ENCODE peak calls at places on chromosomes 7 and 10, in eight cellular contexts. One of them, this sample, is unnamed.
A peak's percentile ranks its signal among the peaks of the same experiment; 100 is the strongest.

GRCh38 chr7:106092204-106092603 is 19.9 kb downstream of the SYPL1 start:
- DNase-seq in endothelial cell: no peak
- DNase-seq in lower lobe of right lung: no peak
- DNase-seq in cardiac fibroblast: no peak
- DNase-seq in prostate gland: no peak
- DNase-seq in kidney: no peak
- DNase-seq in H9: no peak
- DNase-seq in natural killer cell: no peak
- DNase-seq in this sample: no peak

GRCh38 chr10:80459047-80459865 is 5.1 kb downstream of the TSPAN14 start:
- DNase-seq in endothelial cell: no peak
- DNase-seq in lower lobe of right lung: peak; percentile 90
- DNase-seq in kidney: peak; percentile 82
- DNase-seq in prostate gland: peak; percentile 48
- DNase-seq in natural killer cell: no peak
- DNase-seq in cardiac fibroblast: peak; percentile 75
- DNase-seq in H9: peak; percentile 43
- DNase-seq in this sample: peak; percentile 47

GRCh38 chr10:71089162-71089561 is 123.2 kb upstream of the UNC5B start:
- DNase-seq in H9: no peak
- DNase-seq in cardiac fibroblast: no peak
- DNase-seq in lower lobe of right lung: no peak
- DNase-seq in natural killer cell: no peak
- DNase-seq in prostate gland: peak; percentile 1
- DNase-seq in kidney: no peak
- DNase-seq in endothelial cell: no peak
- DNase-seq in this sample: no peak

GRCh38 chr7:85773116-85773783 is 586.4 kb upstream of the SEMA3D start:
- DNase-seq in kidney: no peak
- DNase-seq in prostate gland: no peak
- DNase-seq in cardiac fibroblast: peak; percentile 58
- DNase-seq in endothelial cell: no peak
- DNase-seq in lower lobe of right lung: no peak
- DNase-seq in H9: no peak
- DNase-seq in natural killer cell: no peak
- DNase-seq in this sample: no peak

GRCh38 chr7:1851731-1852531 is 181.9 kb downstream of the ELFN1 start:
- DNase-seq in kidney: peak; percentile 61
- DNase-seq in natural killer cell: no peak
- DNase-seq in H9: no peak
- DNase-seq in cardiac fibroblast: no peak
- DNase-seq in endothelial cell: no peak
- DNase-seq in lower lobe of right lung: peak; percentile 37
- DNase-seq in prostate gland: no peak
- DNase-seq in this sample: no peak

GRCh38 chr7:138565451-138566114 is 105.5 kb downstream of the TRIM24 start:
- DNase-seq in cardiac fibroblast: peak; percentile 91
- DNase-seq in prostate gland: no peak
- DNase-seq in lower lobe of right lung: no peak
- DNase-seq in H9: peak; percentile 41
- DNase-seq in endothelial cell: no peak
- DNase-seq in kidney: no peak
- DNase-seq in natural killer cell: no peak
- DNase-seq in this sample: no peak

GRCh38 chr7:36227223-36227622 is 74.2 kb downstream of the EEPD1 start:
- DNase-seq in H9: no peak
- DNase-seq in kidney: no peak
- DNase-seq in natural killer cell: no peak
- DNase-seq in prostate gland: peak; percentile 46
- DNase-seq in endothelial cell: no peak
- DNase-seq in cardiac fibroblast: peak; percentile 62
- DNase-seq in lower lobe of right lung: no peak
- DNase-seq in this sample: peak; percentile 40

GRCh38 chr7:103962070-103962469 is 27.4 kb downstream of the RELN start:
- DNase-seq in cardiac fibroblast: no peak
- DNase-seq in H9: no peak
- DNase-seq in prostate gland: no peak
- DNase-seq in lower lobe of right lung: no peak
- DNase-seq in natural killer cell: no peak
- DNase-seq in kidney: no peak
- DNase-seq in endothelial cell: no peak
- DNase-seq in this sample: no peak

GRCh38 chr10:70912556-70912955 is 24.2 kb upstream of the PCBD1 start:
- DNase-seq in natural killer cell: no peak
- DNase-seq in cardiac fibroblast: no peak
- DNase-seq in kidney: peak; percentile 16
- DNase-seq in prostate gland: no peak
- DNase-seq in H9: no peak
- DNase-seq in endothelial cell: no peak
- DNase-seq in lower lobe of right lung: peak; percentile 20
- DNase-seq in this sample: no peak

GRCh38 chr10:77911535-77912123 is 14.9 kb downstream of the DLG5 start:
- DNase-seq in lower lobe of right lung: no peak
- DNase-seq in endothelial cell: no peak
- DNase-seq in cardiac fibroblast: peak; percentile 66
- DNase-seq in prostate gland: no peak
- DNase-seq in natural killer cell: no peak
- DNase-seq in H9: no peak
- DNase-seq in kidney: no peak
- DNase-seq in this sample: peak; percentile 61

GRCh38 chr10:60789340-60789739 is 11.1 kb downstream of the CDK1 start:
- DNase-seq in prostate gland: no peak
- DNase-seq in H9: no peak
- DNase-seq in kidney: no peak
- DNase-seq in lower lobe of right lung: no peak
- DNase-seq in natural killer cell: no peak
- DNase-seq in endothelial cell: no peak
- DNase-seq in cardiac fibroblast: no peak
- DNase-seq in this sample: no peak

GRCh38 chr7:105673367-105674188 is 92.3 kb upstream of the EFCAB10 start:
- DNase-seq in prostate gland: peak; percentile 79
- DNase-seq in kidney: no peak
- DNase-seq in natural killer cell: no peak
- DNase-seq in H9: no peak
- DNase-seq in endothelial cell: no peak
- DNase-seq in cardiac fibroblast: no peak
- DNase-seq in lower lobe of right lung: peak; percentile 79
- DNase-seq in this sample: peak; percentile 81

DNA sequence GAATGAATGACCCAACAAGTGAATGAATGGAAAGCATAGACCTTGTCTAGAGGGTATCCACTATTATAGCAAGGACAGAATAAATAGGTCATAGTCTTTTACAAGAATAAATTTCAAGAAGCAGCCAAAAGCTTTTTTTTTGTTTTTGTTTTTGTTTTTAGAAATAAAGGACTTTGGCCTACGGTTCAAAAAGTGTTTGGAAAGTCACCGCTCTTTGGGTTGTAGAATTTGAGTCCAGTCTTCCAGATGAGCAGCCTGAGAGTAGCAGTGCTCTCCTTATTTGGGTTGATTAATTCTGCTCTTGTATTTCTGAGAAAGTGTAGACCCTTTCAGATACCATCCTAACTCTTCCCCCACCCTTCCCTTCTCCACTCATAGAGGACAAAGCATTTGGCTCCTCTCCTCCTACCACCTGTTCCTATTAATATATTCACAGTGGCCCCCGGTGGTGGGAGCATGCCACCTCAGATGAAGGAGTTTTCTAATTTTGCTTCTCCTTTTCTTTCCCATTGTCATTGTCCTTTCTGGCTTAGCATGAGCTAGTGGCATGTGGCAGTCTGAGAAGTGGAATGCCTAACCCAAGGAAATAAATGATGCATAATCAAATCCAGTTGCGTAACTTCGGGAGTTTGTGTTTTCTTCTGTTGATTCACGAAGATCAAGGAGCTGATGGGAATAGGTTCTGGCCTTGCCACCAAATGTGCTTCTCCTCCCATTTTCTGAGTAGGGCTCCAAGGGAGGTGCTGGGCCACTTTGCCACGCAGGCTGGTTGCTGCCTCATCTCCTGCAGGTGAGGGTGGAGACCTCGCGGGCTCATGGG is 114.7 kb downstream of the CHN2 start:
- DNase-seq in lower lobe of right lung: no peak
- DNase-seq in kidney: no peak
- DNase-seq in natural killer cell: no peak
- DNase-seq in endothelial cell: no peak
- DNase-seq in cardiac fibroblast: no peak
- DNase-seq in H9: no peak
- DNase-seq in prostate gland: no peak
- DNase-seq in this sample: no peak
- TF ChIP-seq CTCF in lower lobe of right lung: no peak
- TF ChIP-seq CTCF in kidney: no peak
- TF ChIP-seq CTCF in natural killer cell: no peak
- TF ChIP-seq CTCF in endothelial cell: peak; percentile 23
- TF ChIP-seq CTCF in cardiac fibroblast: peak; percentile 6
- TF ChIP-seq CTCF in H9: peak; percentile 49
- TF ChIP-seq CTCF in prostate gland: no peak
- TF ChIP-seq CTCF in this sample: no peak

GRCh38 chr7:51316262-51316665 is 345 bp downstream of the COBL start:
- DNase-seq in prostate gland: peak; percentile 32
- DNase-seq in cardiac fibroblast: no peak
- DNase-seq in endothelial cell: peak; percentile 18
- DNase-seq in H9: peak; percentile 59
- DNase-seq in lower lobe of right lung: peak; percentile 71
- DNase-seq in natural killer cell: no peak
- DNase-seq in kidney: peak; percentile 86
- DNase-seq in this sample: peak; percentile 77
- TF ChIP-seq CTCF in prostate gland: peak; percentile 52
- TF ChIP-seq CTCF in cardiac fibroblast: no peak
- TF ChIP-seq CTCF in endothelial cell: no peak
- TF ChIP-seq CTCF in H9: peak; percentile 19
- TF ChIP-seq CTCF in lower lobe of right lung: peak; percentile 13
- TF ChIP-seq CTCF in natural killer cell: no peak
- TF ChIP-seq CTCF in kidney: no peak
- TF ChIP-seq CTCF in this sample: peak; percentile 63

GRCh38 chr7:151167197-151167911 is at the start of gene GBX1:
- DNase-seq in H9: peak; percentile 59
- DNase-seq in kidney: no peak
- DNase-seq in natural killer cell: no peak
- DNase-seq in lower lobe of right lung: peak; percentile 52
- DNase-seq in cardiac fibroblast: no peak
- DNase-seq in prostate gland: no peak
- DNase-seq in endothelial cell: peak; percentile 59
- DNase-seq in this sample: no peak

GRCh38 chr7:151172273-151173141 is 5.0 kb upstream of the GBX1 start:
- DNase-seq in H9: peak; percentile 83
- DNase-seq in kidney: peak; percentile 92
- DNase-seq in prostate gland: peak; percentile 63
- DNase-seq in natural killer cell: peak; percentile 81
- DNase-seq in lower lobe of right lung: peak; percentile 88
- DNase-seq in endothelial cell: peak; percentile 90
- DNase-seq in cardiac fibroblast: peak; percentile 73
- DNase-seq in this sample: peak; percentile 71

GRCh38 chr7:151168787-151169162 is 1.3 kb upstream of the GBX1 start:
- DNase-seq in H9: no peak
- DNase-seq in prostate gland: no peak
- DNase-seq in kidney: no peak
- DNase-seq in cardiac fibroblast: no peak
- DNase-seq in natural killer cell: no peak
- DNase-seq in lower lobe of right lung: no peak
- DNase-seq in endothelial cell: no peak
- DNase-seq in this sample: no peak

GRCh38 chr7:151166629-151167196 is 781 bp downstream of the GBX1 start:
- DNase-seq in H9: no peak
- DNase-seq in cardiac fibroblast: no peak
- DNase-seq in endothelial cell: no peak
- DNase-seq in natural killer cell: no peak
- DNase-seq in kidney: no peak
- DNase-seq in prostate gland: no peak
- DNase-seq in lower lobe of right lung: no peak
- DNase-seq in this sample: no peak

DNA sequence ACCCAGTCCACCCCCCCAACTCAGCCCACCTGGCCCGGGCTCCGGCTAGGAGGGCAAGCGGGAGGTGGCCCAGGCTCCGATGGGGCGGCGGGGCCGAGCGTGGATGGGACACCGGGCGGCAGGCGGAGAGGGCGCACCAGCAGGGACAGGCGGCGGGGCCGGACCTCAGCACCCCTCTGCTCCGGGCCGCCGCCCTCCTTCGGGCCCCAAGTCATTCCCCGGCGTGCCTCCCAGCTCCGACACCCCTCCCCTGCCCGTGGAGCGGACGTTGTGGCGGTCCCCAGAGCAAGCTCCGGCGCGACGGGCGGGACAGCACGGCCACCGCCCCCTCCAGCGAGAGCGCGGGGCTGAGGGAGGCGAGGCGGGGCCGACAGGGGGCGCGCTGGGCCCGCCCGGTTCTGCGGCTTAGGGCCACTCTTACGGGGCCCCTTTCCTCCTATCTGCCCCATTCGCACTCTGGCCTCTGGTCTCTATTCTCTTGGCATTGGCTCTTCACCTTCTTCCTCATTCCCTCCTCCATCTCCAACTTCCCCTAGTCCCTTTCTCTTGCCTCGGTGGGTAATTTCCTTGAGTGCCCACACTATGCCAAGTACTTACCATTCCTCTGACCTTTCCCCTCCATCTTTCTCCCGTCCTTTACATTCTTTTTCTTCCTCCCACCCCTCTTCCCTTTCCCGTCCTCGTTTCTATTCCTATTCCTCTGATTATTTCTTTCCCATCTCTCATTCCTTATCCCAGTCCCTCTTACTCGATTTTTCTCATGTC is 710 bp upstream of the GBX1 start:
- DNase-seq in prostate gland: no peak
- DNase-seq in endothelial cell: peak; percentile 75
- DNase-seq in H9: peak; percentile 78
- DNase-seq in natural killer cell: peak; percentile 55
- DNase-seq in lower lobe of right lung: peak; percentile 54
- DNase-seq in kidney: no peak
- DNase-seq in cardiac fibroblast: no peak
- DNase-seq in this sample: no peak
- TF ChIP-seq CTCF in prostate gland: peak; percentile 52
- TF ChIP-seq CTCF in endothelial cell: peak; percentile 77
- TF ChIP-seq CTCF in H9: peak; percentile 97
- TF ChIP-seq CTCF in natural killer cell: peak; percentile 69
- TF ChIP-seq CTCF in lower lobe of right lung: peak; percentile 66
- TF ChIP-seq CTCF in kidney: peak; percentile 46
- TF ChIP-seq CTCF in cardiac fibroblast: peak; percentile 19
- TF ChIP-seq CTCF in this sample: peak; percentile 59

GRCh38 chr10:22333167-22333566 is 12.1 kb upstream of the SPAG6 start:
- DNase-seq in prostate gland: no peak
- DNase-seq in kidney: no peak
- DNase-seq in cardiac fibroblast: no peak
- DNase-seq in H9: no peak
- DNase-seq in lower lobe of right lung: no peak
- DNase-seq in endothelial cell: no peak
- DNase-seq in natural killer cell: no peak
- DNase-seq in this sample: no peak

GRCh38 chr10:22334414-22335203 is 10.7 kb upstream of the SPAG6 start:
- DNase-seq in H9: peak; percentile 84
- DNase-seq in kidney: no peak
- DNase-seq in prostate gland: no peak
- DNase-seq in endothelial cell: peak; percentile 56
- DNase-seq in cardiac fibroblast: no peak
- DNase-seq in lower lobe of right lung: no peak
- DNase-seq in natural killer cell: no peak
- DNase-seq in this sample: no peak

GRCh38 chr10:22338260-22338894 is 6.9 kb upstream of the SPAG6 start:
- DNase-seq in endothelial cell: no peak
- DNase-seq in kidney: no peak
- DNase-seq in H9: no peak
- DNase-seq in prostate gland: no peak
- DNase-seq in natural killer cell: no peak
- DNase-seq in lower lobe of right lung: no peak
- DNase-seq in cardiac fibroblast: no peak
- DNase-seq in this sample: no peak

GRCh38 chr10:22333667-22334282 is 11.5 kb upstream of the SPAG6 start:
- DNase-seq in prostate gland: no peak
- DNase-seq in lower lobe of right lung: no peak
- DNase-seq in H9: no peak
- DNase-seq in endothelial cell: no peak
- DNase-seq in kidney: no peak
- DNase-seq in cardiac fibroblast: no peak
- DNase-seq in natural killer cell: no peak
- DNase-seq in this sample: no peak

GRCh38 chr10:22335204-22335956 is 9.9 kb upstream of the SPAG6 start:
- DNase-seq in lower lobe of right lung: peak; percentile 71
- DNase-seq in kidney: peak; percentile 81
- DNase-seq in natural killer cell: peak; percentile 74
- DNase-seq in endothelial cell: no peak
- DNase-seq in cardiac fibroblast: peak; percentile 68
- DNase-seq in H9: peak; percentile 71
- DNase-seq in prostate gland: no peak
- DNase-seq in this sample: no peak
- TF ChIP-seq CTCF in lower lobe of right lung: peak; percentile 18
- TF ChIP-seq CTCF in kidney: no peak
- TF ChIP-seq CTCF in natural killer cell: no peak
- TF ChIP-seq CTCF in endothelial cell: no peak
- TF ChIP-seq CTCF in cardiac fibroblast: peak; percentile 19
- TF ChIP-seq CTCF in H9: no peak
- TF ChIP-seq CTCF in prostate gland: peak; percentile 46
- TF ChIP-seq CTCF in this sample: no peak

This sample was measured in gastrocnemius medialis.